ENCODE peak calls at places on chromosomes 16 and 17, in six cellular contexts. K, C, Y, U, I and E are unnamed samples.

GRCh38 chr16:80029706-80030481 is 429.4 kb upstream of the MAF start:
- DNase-seq in C (no peak), U (no peak), K (no peak), I (no peak), Y (no peak), E (no peak)

GRCh38 chr17:47708864-47709541 is 15.0 kb downstream of the TBKBP1 start:
- DNase-seq in U (no peak), Y (no peak), K (no peak), C (no peak), I (no peak), E (no peak)

GRCh38 chr17:29571883-29572681 is 3.6 kb downstream of the TP53I13 start:
- DNase-seq in I (no peak), U (no peak), K (no peak), Y (peak), C (no peak), E (no peak)

GRCh38 chr17:52181842-52182241 is 23.3 kb upstream of the CA10 start:
- DNase-seq in Y (no peak), I (no peak), K (no peak), U (no peak), C (no peak), E (no peak)

GRCh38 chr17:64091116-64091515 is 38.8 kb downstream of the ERN1 start:
- DNase-seq in C (no peak), U (no peak), K (no peak), I (no peak), Y (no peak), E (no peak)

GRCh38 chr16:82769845-82770244 is 143.1 kb downstream of the CDH13 start:
- DNase-seq in Y (peak), I (no peak), K (no peak), C (no peak), U (no peak), E (no peak)

GRCh38 chr17:20955437-20956323 is 87.1 kb downstream of the USP22 start:
- DNase-seq in Y (no peak), K (no peak), I (no peak), U (peak), C (no peak), E (no peak)

GRCh38 chr16:87834668-87835473 is 34.4 kb downstream of the SLC7A5 start:
- DNase-seq in U (no peak), C (no peak), I (no peak), Y (no peak), K (no peak), E (no peak)

GRCh38 chr17:40536731-40537171 is 28.5 kb downstream of the CCR7 start:
- DNase-seq in U (no peak), K (no peak), I (no peak), Y (no peak), C (no peak), E (no peak)

GRCh38 chr16:48365030-48365600 is 20.1 kb downstream of the SIAH1 start:
- DNase-seq in C (no peak), I (no peak), Y (no peak), U (no peak), K (no peak), E (no peak)

GRCh38 chr16:56192971-56193936 is 2.0 kb downstream of the GNAO1 start:
- DNase-seq in C (no peak), I (no peak), Y (no peak), K (no peak), U (no peak), E (no peak)

GRCh38 chr16:23482778-23483177 is 27.5 kb downstream of the GGA2 start:
- DNase-seq in C (peak), K (peak), I (no peak), Y (no peak), U (no peak), E (no peak)

GRCh38 chr17:77385750-77386501 is 245.2 kb downstream of the SEC14L1 start:
- DNase-seq in C (no peak), Y (no peak), K (no peak), I (no peak), U (no peak), E (no peak)

GRCh38 chr16:80684906-80685305 is 119.5 kb downstream of the CDYL2 start:
- DNase-seq in K (no peak), I (no peak), U (no peak), C (no peak), Y (no peak), E (no peak)

GRCh38 chr16:88014201-88014781 is 63.1 kb downstream of the BANP start:
- DNase-seq in C (no peak), K (no peak), Y (no peak), I (no peak), U (no peak), E (no peak)

GRCh38 chr16:23907457-23907902 is 71.7 kb downstream of the PRKCB start:
- DNase-seq in I (no peak), Y (no peak), U (no peak), K (no peak), C (no peak), E (no peak)

GRCh38 chr16:70163596-70163995 is 10.0 kb upstream of the CLEC18C start:
- DNase-seq in K (no peak), Y (no peak), C (no peak), U (no peak), I (no peak), E (no peak)

GRCh38 chr16:59116744-59117143 is 382.6 kb upstream of the GOT2 start:
- DNase-seq in I (no peak), K (no peak), C (no peak), Y (no peak), U (no peak), E (no peak)

GRCh38 chr17:75010683-75011406 is 1.6 kb upstream of the MRPL58 start:
- DNase-seq in I (no peak), Y (peak), K (no peak), U (no peak), C (no peak), E (peak)

GRCh38 chr16:85055503-85056210 is 28.1 kb downstream of the KIAA0513 start:
- DNase-seq in K (peak), I (peak), U (no peak), C (peak), Y (no peak), E (peak)

GRCh38 chr17:82893779-82894178 is 54.0 kb upstream of the ZNF750 start:
- DNase-seq in K (no peak), I (no peak), Y (no peak), C (no peak), U (no peak), E (no peak)

GRCh38 chr16:626174-626765 is 4.5 kb upstream of the WFIKKN1 start:
- DNase-seq in Y (no peak), I (no peak), C (no peak), K (no peak), U (no peak), E (peak)

GRCh38 chr16:1688807-1689560 is 10.9 kb downstream of the JPT2 start:
- DNase-seq in K (no peak), U (peak), I (no peak), C (no peak), Y (peak), E (no peak)

GRCh38 chr16:49505556-49505955 is 132.0 kb downstream of the C16orf78 start:
- DNase-seq in Y (no peak), U (no peak), C (no peak), K (no peak), I (no peak), E (no peak)

GRCh38 chr16:86604436-86605220 is 26.3 kb downstream of the FOXL1 start:
- DNase-seq in K (peak), C (peak), I (peak), Y (no peak), U (no peak), E (peak)

GRCh38 chr16:65510241-65510640 is 388.4 kb upstream of the CDH11 start:
- DNase-seq in K (no peak), I (no peak), U (no peak), C (no peak), Y (no peak), E (no peak)

GRCh38 chr16:4924593-4925378 is 12.2 kb downstream of the PPL start:
- DNase-seq in U (no peak), K (no peak), I (no peak), Y (no peak), C (no peak), E (no peak)

GRCh38 chr17:19724501-19725420 is 8.4 kb upstream of the SLC47A2 start:
- DNase-seq in I (peak), Y (peak), U (no peak), K (no peak), C (no peak), E (no peak)

GRCh38 chr16:77732241-77732946 is 10.1 kb downstream of the NUDT7 start:
- DNase-seq in C (no peak), U (no peak), K (no peak), Y (no peak), I (no peak), E (no peak)

GRCh38 chr16:4704913-4705312 is 11.6 kb downstream of the NUDT16L1 start:
- DNase-seq in K (no peak), C (no peak), I (no peak), U (no peak), Y (no peak), E (no peak)

GRCh38 chr16:71409038-71409775 is 32.6 kb downstream of the TLE7 start:
- DNase-seq in Y (peak), I (no peak), C (no peak), U (no peak), K (no peak), E (no peak)

GRCh38 chr17:80886641-80887573 is 104.7 kb upstream of the CHMP6 start:
- DNase-seq in Y (no peak), I (no peak), C (no peak), U (no peak), K (no peak), E (no peak)

GRCh38 chr17:61284174-61284573 is 115.5 kb upstream of the TBX2 start:
- DNase-seq in Y (no peak), I (no peak), C (no peak), U (peak), K (no peak), E (no peak)

GRCh38 chr17:57620576-57620975 is 124.5 kb downstream of the CCDC182 start:
- DNase-seq in K (no peak), Y (no peak), U (no peak), C (no peak), I (no peak), E (no peak)

GRCh38 chr17:173064-173911 is 8.2 kb downstream of the DOC2B start:
- DNase-seq in C (no peak), Y (no peak), K (no peak), U (no peak), I (no peak), E (no peak)